ENCODE peak calls at places on chromosome X, in ten cellular contexts. F, B, H, O, I, Y, G, Q, N and X are unnamed samples.

GRCh38 chrX:45749375-45749774 is 548.7 kb upstream of the DIPK2B start:
- DNase-seq in F (no peak), B (no peak), H (no peak), O (no peak), I (no peak), Y (no peak), G (no peak), Q (no peak), N (no peak), X (no peak)

GRCh38 chrX:46575991-46576392 is 2.4 kb downstream of the CHST7 start:
- DNase-seq in F (peak; percentile 54), B (peak; percentile 59), H (no peak), O (peak; percentile 62), I (peak; percentile 64), Y (no peak), G (no peak), Q (peak; percentile 72), N (no peak), X (no peak)

GRCh38 chrX:35625714-35626113 is 172.4 kb upstream of the MAGEB16 start:
- DNase-seq in F (no peak), B (no peak), H (no peak), O (no peak), I (no peak), Y (no peak), G (no peak), Q (no peak), N (no peak), X (no peak)

GRCh38 chrX:71579990-71580380 is 1.7 kb downstream of the GCNA start:
- DNase-seq in F (no peak), B (no peak), H (no peak), O (no peak), I (no peak), Y (no peak), G (no peak), Q (no peak), N (no peak), X (no peak)

GRCh38 chrX:52217494-52218160 is 32.9 kb downstream of the MAGED4 start:
- DNase-seq in F (no peak), B (no peak), H (no peak), O (no peak), I (no peak), Y (no peak), G (no peak), Q (no peak), N (no peak), X (no peak)

GRCh38 chrX:9902651-9903050 is 64.5 kb upstream of the CLDN34 start:
- DNase-seq in F (no peak), B (no peak), H (peak; percentile 29), O (no peak), I (no peak), Y (no peak), G (no peak), Q (no peak), N (no peak), X (no peak)

GRCh38 chrX:48491809-48492208 is 15.8 kb downstream of the FTSJ1 start:
- DNase-seq in F (no peak), B (no peak), H (no peak), O (no peak), I (no peak), Y (no peak), G (no peak), Q (no peak), N (peak; percentile 16), X (no peak)

GRCh38 chrX:139766545-139766983 is 58.6 kb upstream of the MCF2 start:
- DNase-seq in F (no peak), B (no peak), H (no peak), O (no peak), I (no peak), Y (no peak), G (peak; percentile 2), Q (no peak), N (no peak), X (no peak)

GRCh38 chrX:139642241-139642927 is 65.6 kb downstream of the MCF2 start:
- DNase-seq in F (no peak), B (no peak), H (peak; percentile 29), O (peak; percentile 17), I (no peak), Y (no peak), G (no peak), Q (no peak), N (no peak), X (no peak)

GRCh38 chrX:148530464-148531077 is 30.2 kb downstream of the AFF2 start:
- DNase-seq in F (no peak), B (no peak), H (peak; percentile 6), O (peak; percentile 29), I (no peak), Y (peak; percentile 29), G (no peak), Q (no peak), N (no peak), X (no peak)

GRCh38 chrX:73943572-73943899 is 360.4 kb upstream of the ZCCHC13 start:
- DNase-seq in F (no peak), B (no peak), H (no peak), O (no peak), I (no peak), Y (no peak), G (no peak), Q (no peak), N (no peak), X (no peak)

GRCh38 chrX:71652405-71652804 is 14.9 kb upstream of the LOC101059915 start:
- DNase-seq in F (peak; percentile 43), B (no peak), H (peak; percentile 27), O (peak; percentile 54), I (peak; percentile 23), Y (peak; percentile 61), G (peak; percentile 49), Q (no peak), N (no peak), X (no peak)

GRCh38 chrX:36898301-36898700 is 109.9 kb upstream of the FAM47C start:
- DNase-seq in F (no peak), B (no peak), H (no peak), O (peak; percentile 0), I (no peak), Y (peak; percentile 10), G (no peak), Q (no peak), N (no peak), X (no peak)

GRCh38 chrX:13250831-13251612 is 68.8 kb downstream of the ATXN3L start:
- DNase-seq in F (peak; percentile 49), B (no peak), H (peak; percentile 97), O (peak; percentile 99), I (peak; percentile 38), Y (no peak), G (no peak), Q (peak; percentile 68), N (no peak), X (no peak)

GRCh38 chrX:102651242-102651967 is at the start of gene GPRASP1:
- DNase-seq in F (peak; percentile 79), B (peak; percentile 76), H (peak; percentile 26), O (peak; percentile 44), I (peak; percentile 48), Y (no peak), G (peak; percentile 50), Q (peak; percentile 69), N (peak; percentile 54), X (peak; percentile 50)

GRCh38 chrX:153302796-153303195 is 18.8 kb downstream of the PNMA6F start:
- DNase-seq in F (no peak), B (no peak), H (no peak), O (no peak), I (no peak), Y (no peak), G (no peak), Q (no peak), N (no peak), X (no peak)

GRCh38 chrX:48854898-48855297 is 19.5 kb upstream of the PCSK1N start:
- DNase-seq in F (no peak), B (no peak), H (no peak), O (peak; percentile 1), I (no peak), Y (peak; percentile 29), G (no peak), Q (no peak), N (no peak), X (no peak)

GRCh38 chrX:38166478-38167083 is 54.1 kb downstream of the SRPX start:
- DNase-seq in F (no peak), B (no peak), H (no peak), O (no peak), I (no peak), Y (peak; percentile 18), G (no peak), Q (no peak), N (no peak), X (no peak)

GRCh38 chrX:65667503-65668355 is at the start of gene MSN:
- DNase-seq in F (peak; percentile 72), B (peak; percentile 87), H (no peak), O (peak; percentile 60), I (peak; percentile 74), Y (peak; percentile 76), G (peak; percentile 56), Q (peak; percentile 75), N (no peak), X (peak; percentile 45)
- TF ChIP-seq CTCF in F (no peak), B (no peak), H (no peak), O (no peak), I (no peak), Y (no peak), G (no peak), Q (peak; percentile 13), N (no peak), X (no peak)

GRCh38 chrX:1657367-1658082 is 42.7 kb downstream of the ASMT start:
- DNase-seq in F (no peak), B (no peak), H (peak; percentile 18), O (peak; percentile 35), I (no peak), Y (peak; percentile 66), G (no peak), Q (no peak), N (no peak), X (no peak)
- TF ChIP-seq CTCF in F (no peak), B (no peak), H (no peak), O (no peak), I (no peak), Y (no peak), G (no peak), Q (no peak), N (no peak), X (no peak)

GRCh38 chrX:50920132-50920531 is 9.6 kb downstream of the BMP15 start:
- DNase-seq in F (no peak), B (no peak), H (peak; percentile 1), O (peak; percentile 11), I (no peak), Y (peak; percentile 16), G (no peak), Q (no peak), N (no peak), X (no peak)
- TF ChIP-seq CTCF in F (peak; percentile 44), B (peak; percentile 14), H (peak; percentile 46), O (peak; percentile 48), I (no peak), Y (peak; percentile 26), G (no peak), Q (peak; percentile 45), N (peak; percentile 65), X (peak; percentile 50)

DNA sequence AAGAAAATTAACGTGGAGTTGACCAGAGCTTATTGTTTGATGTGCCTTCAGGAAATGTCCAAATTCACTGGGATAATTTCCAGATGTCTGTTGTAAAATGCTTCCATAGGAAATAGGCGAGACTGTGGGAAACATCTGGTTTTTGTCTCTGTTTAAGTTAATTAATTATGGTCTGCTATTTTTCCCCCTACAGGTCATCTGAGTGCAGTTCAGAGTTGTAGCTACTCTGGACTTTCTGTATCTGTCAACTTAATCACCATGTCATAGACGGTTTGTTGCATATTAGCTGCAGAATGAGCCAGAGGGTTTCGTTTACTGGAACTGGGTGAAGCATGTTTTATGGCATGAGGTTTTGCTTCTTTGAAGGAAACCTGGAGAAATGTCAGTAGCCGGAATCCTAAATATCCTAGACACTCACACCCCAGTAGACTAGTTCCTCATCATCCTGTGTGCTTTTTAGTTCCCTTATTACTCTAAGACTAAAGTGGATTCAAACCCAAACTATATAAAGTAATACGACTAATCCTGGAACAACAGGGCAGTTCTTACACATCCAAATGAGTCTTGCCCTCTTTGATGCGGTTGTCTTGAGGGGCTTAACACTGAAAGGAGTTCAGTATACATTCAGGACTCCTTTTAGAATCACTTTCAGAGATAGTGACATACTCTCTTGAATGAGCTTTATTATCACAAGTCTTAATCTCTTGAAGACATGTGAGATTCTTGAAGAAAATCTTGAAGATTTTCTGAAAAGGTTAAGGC is 62.5 kb downstream of the PPEF1 start:
- DNase-seq in F (no peak), B (no peak), H (no peak), O (no peak), I (no peak), Y (no peak), G (no peak), Q (no peak), N (no peak), X (no peak)
- TF ChIP-seq CTCF in F (no peak), B (peak; percentile 15), H (no peak), O (no peak), I (no peak), Y (no peak), G (no peak), Q (peak; percentile 20), N (no peak), X (peak; percentile 33)